ENCODE peak calls at places on chromosomes 16 and 17, in seven cellular contexts. Z is mammary epithelial cell, S is EL, R is astrocyte of the spinal cord, T is fibroblast of lung, N is nephron progenitor cell, H is mesothelial cell of epicardium. C is an unnamed sample.

GRCh38 chr17:59561042-59561441 is 4.4 kb upstream of the DHX40 start:
- DNase-seq in S (peak; percentile 45), H (no peak), N (no peak), R (no peak), T (peak; percentile 16), Z (peak; percentile 12), C (no peak)

GRCh38 chr17:31494259-31495048 is 103.0 kb downstream of the RAB11FIP4 start:
- DNase-seq in S (no peak), H (no peak), N (no peak), T (no peak), Z (peak; percentile 67), R (no peak), C (peak; percentile 50)

GRCh38 chr16:11705311-11705710 is 37.1 kb downstream of the SNN start:
- DNase-seq in T (no peak), S (no peak), Z (no peak), N (no peak), H (no peak), R (no peak), C (no peak)

GRCh38 chr16:4358831-4359561 is 7.9 kb upstream of the PAM16 start:
- DNase-seq in H (peak; percentile 84), R (no peak), T (peak; percentile 34), Z (no peak), N (peak; percentile 91), S (peak; percentile 36), C (peak; percentile 46)

GRCh38 chr17:73610331-73610911 is 33.8 kb downstream of the SDK2 start:
- DNase-seq in N (no peak), H (no peak), S (no peak), T (no peak), R (no peak), Z (no peak), C (no peak)

GRCh38 chr17:81923302-81924260 is 4.0 kb downstream of the MAFG start:
- DNase-seq in N (peak; percentile 72), S (peak; percentile 74), T (peak; percentile 79), Z (peak; percentile 65), R (peak; percentile 75), H (peak; percentile 66), C (peak; percentile 68)

GRCh38 chr17:21300601-21301571 is 16.4 kb downstream of the MAP2K3 start:
- DNase-seq in N (no peak), S (no peak), Z (no peak), R (no peak), T (no peak), H (no peak), C (no peak)

GRCh38 chr16:85138825-85139627 is 26.8 kb upstream of the CIBAR2 start:
- DNase-seq in Z (no peak), N (no peak), T (no peak), S (no peak), H (no peak), R (no peak), C (no peak)

GRCh38 chr16:69078073-69078472 is 27.4 kb upstream of the HAS3 start:
- DNase-seq in Z (no peak), T (no peak), N (no peak), R (no peak), H (no peak), S (no peak), C (no peak)

GRCh38 chr16:67880584-67880983 is 4.1 kb upstream of the NRN1L start:
- DNase-seq in S (no peak), Z (no peak), N (no peak), H (no peak), T (no peak), R (no peak), C (no peak)

GRCh38 chr16:54812229-54812628 is 118.4 kb upstream of the IRX5 start:
- DNase-seq in Z (no peak), T (no peak), H (no peak), R (peak; percentile 12), N (no peak), S (no peak), C (no peak)

GRCh38 chr16:87729266-87729954 is 36.4 kb downstream of the KLHDC4 start:
- DNase-seq in N (no peak), Z (no peak), S (no peak), R (no peak), H (no peak), T (no peak), C (no peak)

GRCh38 chr17:74441537-74441936 is 9.6 kb downstream of the GPRC5C start:
- DNase-seq in R (no peak), N (no peak), H (no peak), Z (no peak), S (no peak), T (no peak), C (no peak)

GRCh38 chr16:89047331-89048086 is 46.1 kb upstream of the ACSF3 start:
- DNase-seq in S (no peak), Z (no peak), R (no peak), H (no peak), N (peak; percentile 4), T (no peak), C (no peak)

GRCh38 chr16:53123753-53124152 is 69.0 kb downstream of the CHD9 start:
- DNase-seq in R (no peak), T (peak; percentile 52), N (no peak), Z (no peak), H (no peak), S (peak; percentile 43), C (no peak)

GRCh38 chr17:75124819-75125162 is 6.8 kb downstream of the NT5C start:
- DNase-seq in T (no peak), H (no peak), S (no peak), N (no peak), Z (no peak), R (no peak), C (no peak)

GRCh38 chr16:28110074-28110473 is 46.6 kb upstream of the GSG1L start:
- DNase-seq in R (no peak), Z (no peak), T (peak; percentile 22), H (no peak), N (no peak), S (no peak), C (no peak)

GRCh38 chr16:81489547-81490267 is 45.1 kb downstream of the CMIP start:
- DNase-seq in S (no peak), R (no peak), T (no peak), H (no peak), N (no peak), Z (no peak), C (no peak)

GRCh38 chr17:2975469-2975958 is 87.9 kb downstream of the OR1D5 start:
- DNase-seq in T (no peak), H (no peak), Z (peak; percentile 79), N (no peak), S (peak; percentile 54), R (no peak), C (peak; percentile 80)

GRCh38 chr16:75429621-75430403 is 3.5 kb downstream of the CFDP1 start:
- DNase-seq in H (no peak), Z (no peak), S (no peak), T (no peak), R (no peak), N (no peak), C (no peak)

GRCh38 chr16:23071202-23072083 is 77.8 kb downstream of the USP31 start:
- DNase-seq in R (peak; percentile 59), H (no peak), T (no peak), Z (peak; percentile 84), N (no peak), S (no peak), C (peak; percentile 51)

GRCh38 chr16:76360384-76360783 is 83.2 kb downstream of the CNTNAP4 start:
- DNase-seq in T (no peak), Z (no peak), H (no peak), N (no peak), R (no peak), S (no peak), C (no peak)

GRCh38 chr17:82080789-82081464 is 15.3 kb upstream of the DUS1L start:
- DNase-seq in T (no peak), Z (no peak), H (no peak), R (no peak), N (no peak), S (no peak), C (no peak)

GRCh38 chr17:4090898-4091297 is 51.9 kb downstream of the ZZEF1 start:
- DNase-seq in S (no peak), H (no peak), T (peak; percentile 9), R (no peak), N (no peak), Z (no peak), C (no peak)

GRCh38 chr16:80554037-80554436 is 13.2 kb downstream of the DYNLRB2 start:
- DNase-seq in T (no peak), H (no peak), N (no peak), Z (no peak), S (no peak), R (no peak), C (no peak)

GRCh38 chr17:9893606-9894005 is 11.5 kb downstream of the RCVRN start:
- DNase-seq in H (no peak), T (no peak), Z (no peak), R (peak; percentile 36), S (peak; percentile 82), N (no peak), C (no peak)

GRCh38 chr17:27456681-27457404 is 595 bp downstream of the KSR1 start:
- DNase-seq in N (peak; percentile 69), Z (no peak), H (no peak), T (no peak), R (no peak), S (no peak), C (no peak)

GRCh38 chr17:63151981-63152523 is 186.0 kb downstream of the TANC2 start:
- DNase-seq in T (peak; percentile 34), Z (no peak), S (no peak), H (no peak), N (no peak), R (peak; percentile 54), C (no peak)

GRCh38 chr17:50798424-50799344 is 31.4 kb upstream of the ANKRD40CL start:
- DNase-seq in R (no peak), H (no peak), N (no peak), S (no peak), T (no peak), Z (peak; percentile 85), C (peak; percentile 68)

C was measured in RWPE1.